ENCODE peak calls at places on chromosome 2, in nine cellular contexts. N is mesothelial cell of epicardium; W is thoracic aorta; U is stomach; C is AG10803; H is ascending aorta; M is CD8-positive, alpha-beta T cell; D is brain microvascular endothelial cell; A is GM06990. Q is an unnamed sample.

GRCh38 chr2:135960150-135960549 is 25.3 kb downstream of the DARS1 start:
- DNase-seq in N (no peak), W (no peak), U (no peak), C (no peak), H (no peak), M (no peak), D (no peak), A (no peak), Q (no peak)

GRCh38 chr2:48607307-48608014 is 10.2 kb upstream of the GTF2A1L start:
- DNase-seq in N (no peak), W (no peak), U (no peak), C (peak; percentile 52), H (no peak), M (no peak), D (peak; percentile 43), A (no peak), Q (no peak)

GRCh38 chr2:239731998-239732665 is 293.0 kb downstream of the NDUFA10 start:
- DNase-seq in N (no peak), W (no peak), U (no peak), C (no peak), H (no peak), M (no peak), D (no peak), A (no peak), Q (no peak)

GRCh38 chr2:195252018-195252417 is 405.0 kb upstream of the SLC39A10 start:
- DNase-seq in N (no peak), W (no peak), U (no peak), C (no peak), H (no peak), M (no peak), D (no peak), A (no peak), Q (no peak)

GRCh38 chr2:191265311-191266170 is 20.3 kb downstream of the MYO1B start:
- DNase-seq in N (no peak), W (peak; percentile 12), U (no peak), C (peak; percentile 86), H (no peak), M (no peak), D (peak; percentile 68), A (no peak), Q (peak; percentile 76)

GRCh38 chr2:156797832-156798231 is 361.7 kb downstream of the GPD2 start:
- DNase-seq in N (no peak), W (no peak), U (no peak), C (no peak), H (no peak), M (no peak), D (no peak), A (no peak), Q (no peak)

GRCh38 chr2:186862869-186863709 is 14.1 kb upstream of the ZSWIM2 start:
- DNase-seq in N (no peak), W (no peak), U (no peak), C (peak; percentile 36), H (no peak), M (no peak), D (no peak), A (peak; percentile 22), Q (peak; percentile 52)

GRCh38 chr2:128363991-128364390 is 45.3 kb upstream of the HS6ST1 start:
- DNase-seq in N (no peak), W (no peak), U (no peak), C (no peak), H (no peak), M (no peak), D (no peak), A (no peak), Q (no peak)

GRCh38 chr2:189127756-189128155 is 51.8 kb downstream of the COL5A2 start:
- DNase-seq in N (no peak), W (no peak), U (no peak), C (no peak), H (no peak), M (no peak), D (no peak), A (no peak), Q (peak; percentile 29)

GRCh38 chr2:40431600-40431955 is 20.3 kb downstream of the SLC8A1 start:
- DNase-seq in N (no peak), W (no peak), U (no peak), C (peak; percentile 86), H (no peak), M (no peak), D (peak; percentile 29), A (no peak), Q (peak; percentile 68)

GRCh38 chr2:29360016-29360784 is 245.0 kb downstream of the CLIP4 start:
- DNase-seq in N (no peak), W (no peak), U (no peak), C (no peak), H (no peak), M (no peak), D (no peak), A (no peak), Q (no peak)

GRCh38 chr2:156803243-156803642 is 367.1 kb downstream of the GPD2 start:
- DNase-seq in N (no peak), W (no peak), U (no peak), C (no peak), H (no peak), M (no peak), D (no peak), A (no peak), Q (no peak)

GRCh38 chr2:222270436-222270835 is 28.4 kb downstream of the PAX3 start:
- DNase-seq in N (no peak), W (no peak), U (no peak), C (peak; percentile 49), H (no peak), M (no peak), D (no peak), A (no peak), Q (no peak)

GRCh38 chr2:71503827-71504226 is 50.5 kb downstream of the DYSF start:
- DNase-seq in N (no peak), W (no peak), U (no peak), C (no peak), H (no peak), M (no peak), D (peak; percentile 42), A (no peak), Q (no peak)

GRCh38 chr2:11422491-11422865 is 43.5 kb downstream of the E2F6 start:
- DNase-seq in N (no peak), W (no peak), U (no peak), C (no peak), H (no peak), M (no peak), D (no peak), A (no peak), Q (no peak)

GRCh38 chr2:160062283-160063005 is at the start of gene PLA2R1:
- DNase-seq in N (peak; percentile 69), W (no peak), U (peak; percentile 34), C (peak; percentile 47), H (no peak), M (no peak), D (no peak), A (no peak), Q (peak; percentile 28)

GRCh38 chr2:152766908-152767307 is 48.5 kb downstream of the ARL6IP6 start:
- DNase-seq in N (no peak), W (no peak), U (no peak), C (peak; percentile 52), H (no peak), M (no peak), D (peak; percentile 14), A (no peak), Q (peak; percentile 71)

GRCh38 chr2:159614534-159615186 is 1.7 kb downstream of the BAZ2B start:
- DNase-seq in N (no peak), W (no peak), U (no peak), C (no peak), H (no peak), M (no peak), D (no peak), A (no peak), Q (peak; percentile 79)

GRCh38 chr2:2229898-2230817 is 100.9 kb downstream of the MYT1L start:
- DNase-seq in N (no peak), W (no peak), U (no peak), C (peak; percentile 24), H (no peak), M (no peak), D (no peak), A (no peak), Q (no peak)
- TF ChIP-seq CTCF in N (no peak), W (no peak), U (no peak), C (peak; percentile 47), H (no peak), M (no peak), D (peak; percentile 32), A (no peak), Q (no peak)

DNA sequence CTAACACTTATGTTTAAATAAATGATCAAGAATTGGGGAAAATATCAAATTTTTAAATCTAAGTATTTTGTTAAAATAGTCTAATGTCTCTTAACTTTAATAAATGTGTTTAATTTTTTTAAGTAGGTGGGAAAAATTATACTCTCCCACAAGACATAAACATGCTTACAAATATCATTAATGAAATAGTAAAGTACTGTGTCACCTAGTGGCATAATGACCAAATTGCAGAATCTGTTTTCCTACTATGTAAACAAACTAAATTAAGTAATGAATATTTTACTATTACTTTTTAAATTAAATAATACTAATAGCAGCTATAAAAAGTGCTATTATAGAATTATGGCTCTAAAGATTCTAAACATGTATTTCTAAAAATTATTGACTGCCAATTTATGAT is 52.0 kb upstream of the CHAC2 start:
- DNase-seq in N (no peak), W (no peak), U (no peak), C (peak; percentile 7), H (no peak), M (no peak), D (no peak), A (no peak), Q (peak; percentile 17)
- TF ChIP-seq CTCF in N (peak; percentile 72), W (peak; percentile 40), U (no peak), C (peak; percentile 55), H (no peak), M (no peak), D (no peak), A (peak; percentile 40), Q (peak; percentile 46)

DNA sequence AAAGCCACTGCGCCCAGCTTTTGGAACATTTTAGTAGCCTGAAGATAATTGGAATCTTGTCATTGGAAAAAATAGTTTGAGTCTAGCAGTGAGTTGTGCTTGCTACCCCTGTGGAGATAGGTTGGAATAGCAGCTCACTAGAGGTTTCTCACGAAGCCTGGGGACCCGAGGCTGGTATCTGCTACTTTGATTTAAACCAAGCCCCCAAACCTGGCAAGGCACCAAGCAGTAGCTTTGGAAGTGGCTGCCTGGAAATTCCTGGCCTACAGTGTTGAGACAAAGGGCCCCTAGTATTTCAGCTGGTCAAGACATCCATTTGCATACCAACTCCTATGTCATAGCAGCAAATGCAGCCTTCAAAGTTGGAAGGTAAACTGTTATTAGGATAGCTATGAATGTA is 42.1 kb downstream of the NOP58 start:
- DNase-seq in N (no peak), W (no peak), U (no peak), C (no peak), H (no peak), M (no peak), D (no peak), A (no peak), Q (no peak)
- TF ChIP-seq CTCF in N (no peak), W (no peak), U (no peak), C (no peak), H (no peak), M (no peak), D (peak; percentile 21), A (no peak), Q (no peak)

DNA sequence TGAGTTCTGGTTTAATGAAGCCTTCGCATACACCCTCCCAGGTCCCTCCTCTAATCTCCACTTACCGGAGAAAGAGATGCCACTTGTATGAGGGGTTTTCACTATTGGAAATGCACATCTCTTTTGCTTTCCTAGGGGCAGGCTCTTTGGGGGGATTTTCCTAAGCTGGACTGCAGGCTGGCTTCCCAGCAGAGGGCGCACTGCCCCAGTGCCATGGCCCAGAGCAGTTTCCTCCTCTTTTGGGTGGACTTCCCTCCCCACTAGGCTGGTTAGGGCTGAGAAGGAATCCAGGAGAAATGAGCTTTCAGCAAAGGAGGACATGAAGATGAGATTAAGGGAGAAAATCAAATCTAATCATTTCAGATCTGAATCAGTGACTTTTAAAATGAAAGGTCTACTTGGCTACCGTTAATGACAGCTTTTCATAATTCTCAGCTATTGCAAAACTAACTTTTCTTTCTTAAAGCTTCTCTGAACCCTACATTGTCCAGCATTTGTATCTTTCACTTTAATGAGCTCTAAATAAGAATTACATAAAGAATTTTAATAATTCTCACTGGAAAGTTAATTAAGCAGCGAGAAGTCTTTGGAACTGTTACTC is 784.1 kb upstream of the FANCL start:
- DNase-seq in N (peak; percentile 51), W (no peak), U (peak; percentile 27), C (peak; percentile 31), H (no peak), M (peak; percentile 13), D (peak; percentile 13), A (peak; percentile 17), Q (peak; percentile 35)
- TF ChIP-seq CTCF in N (peak; percentile 46), W (no peak), U (no peak), C (peak; percentile 90), H (no peak), M (no peak), D (peak; percentile 90), A (peak; percentile 99), Q (peak; percentile 89)

Q was measured in fibroblast of villous mesenchyme.